ENCODE peak calls at places on chromosomes 13 and 19, in seven cellular contexts. One of them, this sample, is unnamed.

GRCh38 chr13:23570931-23571330 is 719 bp downstream of the TNFRSF19 start:
- DNase-seq in activated gamma-delta T cell treated with Interleukin-2 at 50 U/mL for 16 hours: no peak
- DNase-seq in GM13977: no peak
- DNase-seq in astrocyte of the spinal cord: peak
- DNase-seq in AG08395: no peak
- DNase-seq in stimulated activated CD8-positive, alpha-beta memory T cell treated with anti-CD3 and anti-CD28 coated beads, Interleukin-2, amount 100 ng/mL, for 48 hours: no peak
- DNase-seq in T1000: no peak
- DNase-seq in this sample: peak

GRCh38 chr19:58578430-58578925 is 5.3 kb upstream of the MZF1 start:
- DNase-seq in activated gamma-delta T cell treated with Interleukin-2 at 50 U/mL for 16 hours: no peak
- DNase-seq in GM13977: peak
- DNase-seq in stimulated activated CD8-positive, alpha-beta memory T cell treated with anti-CD3 and anti-CD28 coated beads, Interleukin-2, amount 100 ng/mL, for 48 hours: no peak
- DNase-seq in AG08395: no peak
- DNase-seq in T1000: no peak
- DNase-seq in astrocyte of the spinal cord: no peak
- DNase-seq in this sample: no peak

GRCh38 chr19:5969476-5969875 is 8.5 kb downstream of the RANBP3 start:
- DNase-seq in T1000: no peak
- DNase-seq in stimulated activated CD8-positive, alpha-beta memory T cell treated with anti-CD3 and anti-CD28 coated beads, Interleukin-2, amount 100 ng/mL, for 48 hours: no peak
- DNase-seq in astrocyte of the spinal cord: no peak
- DNase-seq in activated gamma-delta T cell treated with Interleukin-2 at 50 U/mL for 16 hours: no peak
- DNase-seq in AG08395: no peak
- DNase-seq in GM13977: no peak
- DNase-seq in this sample: no peak

GRCh38 chr19:2015611-2015950 is at the start of gene BTBD2:
- DNase-seq in T1000: no peak
- DNase-seq in activated gamma-delta T cell treated with Interleukin-2 at 50 U/mL for 16 hours: no peak
- DNase-seq in AG08395: peak
- DNase-seq in GM13977: no peak
- DNase-seq in stimulated activated CD8-positive, alpha-beta memory T cell treated with anti-CD3 and anti-CD28 coated beads, Interleukin-2, amount 100 ng/mL, for 48 hours: no peak
- DNase-seq in astrocyte of the spinal cord: peak
- DNase-seq in this sample: peak

GRCh38 chr19:39408392-39409206 is 2.0 kb downstream of the ZFP36 start:
- DNase-seq in stimulated activated CD8-positive, alpha-beta memory T cell treated with anti-CD3 and anti-CD28 coated beads, Interleukin-2, amount 100 ng/mL, for 48 hours: no peak
- DNase-seq in astrocyte of the spinal cord: peak
- DNase-seq in activated gamma-delta T cell treated with Interleukin-2 at 50 U/mL for 16 hours: no peak
- DNase-seq in T1000: no peak
- DNase-seq in GM13977: no peak
- DNase-seq in AG08395: no peak
- DNase-seq in this sample: peak

GRCh38 chr13:101714195-101714594 is 261.7 kb downstream of the ITGBL1 start:
- DNase-seq in GM13977: no peak
- DNase-seq in stimulated activated CD8-positive, alpha-beta memory T cell treated with anti-CD3 and anti-CD28 coated beads, Interleukin-2, amount 100 ng/mL, for 48 hours: no peak
- DNase-seq in AG08395: no peak
- DNase-seq in activated gamma-delta T cell treated with Interleukin-2 at 50 U/mL for 16 hours: no peak
- DNase-seq in T1000: no peak
- DNase-seq in astrocyte of the spinal cord: no peak
- DNase-seq in this sample: no peak

GRCh38 chr19:3129112-3129511 is 6.7 kb upstream of the GNA15 start:
- DNase-seq in stimulated activated CD8-positive, alpha-beta memory T cell treated with anti-CD3 and anti-CD28 coated beads, Interleukin-2, amount 100 ng/mL, for 48 hours: no peak
- DNase-seq in T1000: no peak
- DNase-seq in AG08395: peak
- DNase-seq in GM13977: no peak
- DNase-seq in astrocyte of the spinal cord: peak
- DNase-seq in activated gamma-delta T cell treated with Interleukin-2 at 50 U/mL for 16 hours: no peak
- DNase-seq in this sample: peak

GRCh38 chr13:113582841-113583631 is 1.5 kb upstream of the TFDP1 start:
- DNase-seq in stimulated activated CD8-positive, alpha-beta memory T cell treated with anti-CD3 and anti-CD28 coated beads, Interleukin-2, amount 100 ng/mL, for 48 hours: no peak
- DNase-seq in astrocyte of the spinal cord: peak
- DNase-seq in activated gamma-delta T cell treated with Interleukin-2 at 50 U/mL for 16 hours: no peak
- DNase-seq in AG08395: no peak
- DNase-seq in T1000: no peak
- DNase-seq in GM13977: no peak
- DNase-seq in this sample: peak

GRCh38 chr13:87884874-87885273 is 213.7 kb downstream of the SLITRK5 start:
- DNase-seq in GM13977: no peak
- DNase-seq in AG08395: no peak
- DNase-seq in astrocyte of the spinal cord: peak
- DNase-seq in stimulated activated CD8-positive, alpha-beta memory T cell treated with anti-CD3 and anti-CD28 coated beads, Interleukin-2, amount 100 ng/mL, for 48 hours: no peak
- DNase-seq in activated gamma-delta T cell treated with Interleukin-2 at 50 U/mL for 16 hours: no peak
- DNase-seq in T1000: no peak
- DNase-seq in this sample: no peak

GRCh38 chr13:40483601-40484000 is 182.8 kb downstream of the FOXO1 start:
- DNase-seq in astrocyte of the spinal cord: no peak
- DNase-seq in T1000: no peak
- DNase-seq in AG08395: no peak
- DNase-seq in GM13977: no peak
- DNase-seq in activated gamma-delta T cell treated with Interleukin-2 at 50 U/mL for 16 hours: no peak
- DNase-seq in stimulated activated CD8-positive, alpha-beta memory T cell treated with anti-CD3 and anti-CD28 coated beads, Interleukin-2, amount 100 ng/mL, for 48 hours: no peak
- DNase-seq in this sample: no peak

GRCh38 chr13:49711218-49711863 is 20.1 kb upstream of the EBPL start:
- DNase-seq in T1000: no peak
- DNase-seq in astrocyte of the spinal cord: peak
- DNase-seq in GM13977: no peak
- DNase-seq in activated gamma-delta T cell treated with Interleukin-2 at 50 U/mL for 16 hours: no peak
- DNase-seq in stimulated activated CD8-positive, alpha-beta memory T cell treated with anti-CD3 and anti-CD28 coated beads, Interleukin-2, amount 100 ng/mL, for 48 hours: no peak
- DNase-seq in AG08395: no peak
- DNase-seq in this sample: peak

GRCh38 chr13:111639994-111640393 is 319.6 kb downstream of the TEX29 start:
- DNase-seq in T1000: no peak
- DNase-seq in astrocyte of the spinal cord: no peak
- DNase-seq in GM13977: no peak
- DNase-seq in activated gamma-delta T cell treated with Interleukin-2 at 50 U/mL for 16 hours: no peak
- DNase-seq in AG08395: no peak
- DNase-seq in stimulated activated CD8-positive, alpha-beta memory T cell treated with anti-CD3 and anti-CD28 coated beads, Interleukin-2, amount 100 ng/mL, for 48 hours: no peak
- DNase-seq in this sample: no peak

GRCh38 chr13:21100211-21100610 is 38.8 kb upstream of the LATS2 start:
- DNase-seq in activated gamma-delta T cell treated with Interleukin-2 at 50 U/mL for 16 hours: no peak
- DNase-seq in T1000: no peak
- DNase-seq in GM13977: no peak
- DNase-seq in stimulated activated CD8-positive, alpha-beta memory T cell treated with anti-CD3 and anti-CD28 coated beads, Interleukin-2, amount 100 ng/mL, for 48 hours: no peak
- DNase-seq in AG08395: no peak
- DNase-seq in astrocyte of the spinal cord: no peak
- DNase-seq in this sample: no peak

GRCh38 chr19:7331446-7331845 is 17.3 kb upstream of the ARHGEF18 start:
- DNase-seq in AG08395: no peak
- DNase-seq in stimulated activated CD8-positive, alpha-beta memory T cell treated with anti-CD3 and anti-CD28 coated beads, Interleukin-2, amount 100 ng/mL, for 48 hours: no peak
- DNase-seq in astrocyte of the spinal cord: no peak
- DNase-seq in T1000: no peak
- DNase-seq in GM13977: no peak
- DNase-seq in activated gamma-delta T cell treated with Interleukin-2 at 50 U/mL for 16 hours: no peak
- DNase-seq in this sample: no peak

GRCh38 chr19:50465986-50466771 is 10.1 kb upstream of the EMC10 start:
- DNase-seq in GM13977: no peak
- DNase-seq in AG08395: peak
- DNase-seq in astrocyte of the spinal cord: no peak
- DNase-seq in activated gamma-delta T cell treated with Interleukin-2 at 50 U/mL for 16 hours: no peak
- DNase-seq in T1000: no peak
- DNase-seq in stimulated activated CD8-positive, alpha-beta memory T cell treated with anti-CD3 and anti-CD28 coated beads, Interleukin-2, amount 100 ng/mL, for 48 hours: no peak
- DNase-seq in this sample: no peak

GRCh38 chr13:99800004-99800403 is 171.6 kb downstream of the ZIC5 start:
- DNase-seq in T1000: no peak
- DNase-seq in astrocyte of the spinal cord: no peak
- DNase-seq in stimulated activated CD8-positive, alpha-beta memory T cell treated with anti-CD3 and anti-CD28 coated beads, Interleukin-2, amount 100 ng/mL, for 48 hours: no peak
- DNase-seq in activated gamma-delta T cell treated with Interleukin-2 at 50 U/mL for 16 hours: no peak
- DNase-seq in AG08395: no peak
- DNase-seq in GM13977: no peak
- DNase-seq in this sample: no peak

GRCh38 chr19:46330319-46330918 is 16.5 kb upstream of the PPP5C start:
- DNase-seq in stimulated activated CD8-positive, alpha-beta memory T cell treated with anti-CD3 and anti-CD28 coated beads, Interleukin-2, amount 100 ng/mL, for 48 hours: no peak
- DNase-seq in activated gamma-delta T cell treated with Interleukin-2 at 50 U/mL for 16 hours: no peak
- DNase-seq in T1000: no peak
- DNase-seq in AG08395: no peak
- DNase-seq in GM13977: no peak
- DNase-seq in astrocyte of the spinal cord: no peak
- DNase-seq in this sample: no peak

GRCh38 chr13:25860862-25861261 is 191.0 kb downstream of the SHISA2 start:
- DNase-seq in astrocyte of the spinal cord: peak
- DNase-seq in activated gamma-delta T cell treated with Interleukin-2 at 50 U/mL for 16 hours: no peak
- DNase-seq in stimulated activated CD8-positive, alpha-beta memory T cell treated with anti-CD3 and anti-CD28 coated beads, Interleukin-2, amount 100 ng/mL, for 48 hours: no peak
- DNase-seq in AG08395: no peak
- DNase-seq in GM13977: no peak
- DNase-seq in T1000: no peak
- DNase-seq in this sample: peak

GRCh38 chr13:95180513-95181245 is 120.6 kb downstream of the ABCC4 start:
- DNase-seq in T1000: no peak
- DNase-seq in GM13977: no peak
- DNase-seq in stimulated activated CD8-positive, alpha-beta memory T cell treated with anti-CD3 and anti-CD28 coated beads, Interleukin-2, amount 100 ng/mL, for 48 hours: no peak
- DNase-seq in astrocyte of the spinal cord: no peak
- DNase-seq in AG08395: no peak
- DNase-seq in activated gamma-delta T cell treated with Interleukin-2 at 50 U/mL for 16 hours: no peak
- DNase-seq in this sample: no peak

GRCh38 chr19:16327911-16328823 is 3.5 kb downstream of the KLF2 start:
- DNase-seq in T1000: no peak
- DNase-seq in astrocyte of the spinal cord: peak
- DNase-seq in AG08395: peak
- DNase-seq in GM13977: peak
- DNase-seq in stimulated activated CD8-positive, alpha-beta memory T cell treated with anti-CD3 and anti-CD28 coated beads, Interleukin-2, amount 100 ng/mL, for 48 hours: no peak
- DNase-seq in activated gamma-delta T cell treated with Interleukin-2 at 50 U/mL for 16 hours: peak
- DNase-seq in this sample: peak

GRCh38 chr19:10784257-10784656 is 51.8 kb downstream of the TMED1 start:
- DNase-seq in GM13977: no peak
- DNase-seq in activated gamma-delta T cell treated with Interleukin-2 at 50 U/mL for 16 hours: no peak
- DNase-seq in AG08395: no peak
- DNase-seq in astrocyte of the spinal cord: no peak
- DNase-seq in stimulated activated CD8-positive, alpha-beta memory T cell treated with anti-CD3 and anti-CD28 coated beads, Interleukin-2, amount 100 ng/mL, for 48 hours: no peak
- DNase-seq in T1000: no peak
- DNase-seq in this sample: no peak

GRCh38 chr13:50171585-50172282 is 156.5 kb downstream of the KCNRG start:
- DNase-seq in GM13977: no peak
- DNase-seq in T1000: no peak
- DNase-seq in AG08395: peak
- DNase-seq in stimulated activated CD8-positive, alpha-beta memory T cell treated with anti-CD3 and anti-CD28 coated beads, Interleukin-2, amount 100 ng/mL, for 48 hours: no peak
- DNase-seq in astrocyte of the spinal cord: no peak
- DNase-seq in activated gamma-delta T cell treated with Interleukin-2 at 50 U/mL for 16 hours: no peak
- DNase-seq in this sample: no peak

GRCh38 chr19:5407356-5407755 is 47.9 kb upstream of the ZNRF4 start:
- DNase-seq in astrocyte of the spinal cord: no peak
- DNase-seq in GM13977: no peak
- DNase-seq in stimulated activated CD8-positive, alpha-beta memory T cell treated with anti-CD3 and anti-CD28 coated beads, Interleukin-2, amount 100 ng/mL, for 48 hours: no peak
- DNase-seq in AG08395: no peak
- DNase-seq in activated gamma-delta T cell treated with Interleukin-2 at 50 U/mL for 16 hours: no peak
- DNase-seq in T1000: no peak
- DNase-seq in this sample: no peak

GRCh38 chr19:50377051-50377441 is 789 bp downstream of the NR1H2 start:
- DNase-seq in stimulated activated CD8-positive, alpha-beta memory T cell treated with anti-CD3 and anti-CD28 coated beads, Interleukin-2, amount 100 ng/mL, for 48 hours: peak
- DNase-seq in T1000: no peak
- DNase-seq in GM13977: peak
- DNase-seq in activated gamma-delta T cell treated with Interleukin-2 at 50 U/mL for 16 hours: peak
- DNase-seq in astrocyte of the spinal cord: no peak
- DNase-seq in AG08395: no peak
- DNase-seq in this sample: no peak

GRCh38 chr19:32676186-32676894 is 692 bp downstream of the RGS9BP start:
- DNase-seq in GM13977: no peak
- DNase-seq in AG08395: no peak
- DNase-seq in stimulated activated CD8-positive, alpha-beta memory T cell treated with anti-CD3 and anti-CD28 coated beads, Interleukin-2, amount 100 ng/mL, for 48 hours: no peak
- DNase-seq in T1000: no peak
- DNase-seq in astrocyte of the spinal cord: no peak
- DNase-seq in activated gamma-delta T cell treated with Interleukin-2 at 50 U/mL for 16 hours: no peak
- DNase-seq in this sample: no peak

GRCh38 chr19:44756089-44756562 is 7.6 kb downstream of the BCL3 start:
- DNase-seq in activated gamma-delta T cell treated with Interleukin-2 at 50 U/mL for 16 hours: no peak
- DNase-seq in T1000: no peak
- DNase-seq in astrocyte of the spinal cord: no peak
- DNase-seq in AG08395: no peak
- DNase-seq in stimulated activated CD8-positive, alpha-beta memory T cell treated with anti-CD3 and anti-CD28 coated beads, Interleukin-2, amount 100 ng/mL, for 48 hours: no peak
- DNase-seq in GM13977: no peak
- DNase-seq in this sample: no peak

GRCh38 chr13:31276386-31276785 is 76.6 kb downstream of the B3GLCT start:
- DNase-seq in AG08395: no peak
- DNase-seq in GM13977: no peak
- DNase-seq in stimulated activated CD8-positive, alpha-beta memory T cell treated with anti-CD3 and anti-CD28 coated beads, Interleukin-2, amount 100 ng/mL, for 48 hours: no peak
- DNase-seq in activated gamma-delta T cell treated with Interleukin-2 at 50 U/mL for 16 hours: no peak
- DNase-seq in T1000: no peak
- DNase-seq in astrocyte of the spinal cord: no peak
- DNase-seq in this sample: no peak

GRCh38 chr19:50875795-50876422 is 2.7 kb downstream of the KLK2 start:
- DNase-seq in astrocyte of the spinal cord: no peak
- DNase-seq in stimulated activated CD8-positive, alpha-beta memory T cell treated with anti-CD3 and anti-CD28 coated beads, Interleukin-2, amount 100 ng/mL, for 48 hours: no peak
- DNase-seq in AG08395: no peak
- DNase-seq in activated gamma-delta T cell treated with Interleukin-2 at 50 U/mL for 16 hours: no peak
- DNase-seq in GM13977: peak
- DNase-seq in T1000: no peak
- DNase-seq in this sample: no peak

GRCh38 chr19:17281391-17282304 is at the start of gene ANKLE1:
- DNase-seq in GM13977: peak
- DNase-seq in astrocyte of the spinal cord: no peak
- DNase-seq in AG08395: peak
- DNase-seq in activated gamma-delta T cell treated with Interleukin-2 at 50 U/mL for 16 hours: no peak
- DNase-seq in stimulated activated CD8-positive, alpha-beta memory T cell treated with anti-CD3 and anti-CD28 coated beads, Interleukin-2, amount 100 ng/mL, for 48 hours: peak
- DNase-seq in T1000: peak
- DNase-seq in this sample: no peak

GRCh38 chr19:18612772-18613588 is at the start of gene TMEM59L:
- DNase-seq in AG08395: no peak
- DNase-seq in T1000: no peak
- DNase-seq in GM13977: peak
- DNase-seq in activated gamma-delta T cell treated with Interleukin-2 at 50 U/mL for 16 hours: peak
- DNase-seq in astrocyte of the spinal cord: no peak
- DNase-seq in stimulated activated CD8-positive, alpha-beta memory T cell treated with anti-CD3 and anti-CD28 coated beads, Interleukin-2, amount 100 ng/mL, for 48 hours: no peak
- DNase-seq in this sample: no peak

This sample was measured in foreskin fibroblast.